ENCODE peak calls at places on chromosomes 12 and 14, in six cellular contexts. G, J, W, O, A and B are unnamed samples. For H3K4me1, the result is how much of the 10 kb centered on the place peaks cover.

GRCh38 chr12:118103231-118103600 is 595 bp downstream of the VSIG10 start:
- DNase-seq in O (no peak), J (peak), G (peak), A (no peak), W (no peak), B (no peak)

GRCh38 chr14:76666746-76667145 is 94.5 kb upstream of the VASH1 start:
- DNase-seq in A (no peak), W (peak), J (no peak), G (no peak), O (no peak), B (peak)

GRCh38 chr14:103427485-103428443 is 42.5 kb downstream of the MARK3 start:
- DNase-seq in A (peak), O (peak), W (no peak), J (peak), G (peak), B (peak)

GRCh38 chr12:6122211-6122610 is 2.3 kb downstream of the VWF start:
- DNase-seq in J (no peak), G (no peak), O (no peak), A (no peak), W (no peak), B (no peak)

GRCh38 chr12:6996040-6996441 is 22.2 kb downstream of the LPCAT3 start:
- DNase-seq in J (no peak), O (peak), G (peak), W (no peak), A (no peak), B (peak)

GRCh38 chr12:120988234-120988633 is 9.9 kb downstream of the HNF1A start:
- DNase-seq in O (no peak), A (no peak), W (no peak), G (no peak), J (no peak), B (no peak)

GRCh38 chr12:85632390-85632789 is 203.8 kb downstream of the RASSF9 start:
- DNase-seq in O (peak), A (no peak), W (no peak), G (peak), J (no peak), B (no peak)

GRCh38 chr14:52185178-52185577 is 82.3 kb upstream of the PTGDR start:
- DNase-seq in G (no peak), J (no peak), W (no peak), A (no peak), O (no peak), B (no peak)

GRCh38 chr14:31207287-31207745 is 277 bp downstream of the HECTD1 start:
- DNase-seq in W (no peak), A (no peak), O (no peak), J (no peak), G (no peak), B (peak)

GRCh38 chr12:104664368-104664767 is 207.6 kb downstream of the CHST11 start:
- DNase-seq in W (no peak), O (no peak), J (no peak), G (no peak), A (no peak), B (no peak)

GRCh38 chr12:119936705-119937323 is 52.2 kb upstream of the BICDL1 start:
- DNase-seq in J (no peak), A (no peak), O (no peak), G (no peak), W (no peak), B (no peak)

GRCh38 chr12:55865327-55865726 is 22.6 kb upstream of the MMP19 start:
- DNase-seq in A (no peak), W (no peak), O (no peak), G (no peak), J (no peak), B (no peak)

GRCh38 chr14:99531221-99532096 is 50.2 kb downstream of the CCNK start:
- DNase-seq in J (no peak), G (peak), W (peak), A (no peak), O (peak), B (no peak)

GRCh38 chr14:100873083-100873482 is 30.4 kb downstream of the RTL1 start:
- DNase-seq in G (no peak), A (no peak), J (no peak), W (no peak), O (no peak), B (no peak)

GRCh38 chr12:27865421-27865820 is 85.4 kb upstream of the MANSC4 start:
- DNase-seq in W (no peak), J (no peak), O (peak), G (peak), A (no peak), B (peak)

GRCh38 chr12:127270193-127270592 is 996.8 kb upstream of the TMEM132C start:
- DNase-seq in O (peak), G (peak), A (no peak), J (no peak), W (no peak), B (no peak)

GRCh38 chr14:58428011-58428807 is 690 bp downstream of the KIAA0586 start:
- DNase-seq in A (no peak), O (peak), G (peak), W (peak), J (no peak), B (peak)

GRCh38 chr14:102279688-102280348 is 25.1 kb downstream of the MOK start:
- DNase-seq in W (no peak), G (peak), O (peak), J (no peak), A (no peak), B (peak)

GRCh38 chr12:57181561-57182155 is 34.2 kb upstream of the LRP1-AS start:
- DNase-seq in O (no peak), J (no peak), G (no peak), A (no peak), W (no peak), B (no peak)

DNA sequence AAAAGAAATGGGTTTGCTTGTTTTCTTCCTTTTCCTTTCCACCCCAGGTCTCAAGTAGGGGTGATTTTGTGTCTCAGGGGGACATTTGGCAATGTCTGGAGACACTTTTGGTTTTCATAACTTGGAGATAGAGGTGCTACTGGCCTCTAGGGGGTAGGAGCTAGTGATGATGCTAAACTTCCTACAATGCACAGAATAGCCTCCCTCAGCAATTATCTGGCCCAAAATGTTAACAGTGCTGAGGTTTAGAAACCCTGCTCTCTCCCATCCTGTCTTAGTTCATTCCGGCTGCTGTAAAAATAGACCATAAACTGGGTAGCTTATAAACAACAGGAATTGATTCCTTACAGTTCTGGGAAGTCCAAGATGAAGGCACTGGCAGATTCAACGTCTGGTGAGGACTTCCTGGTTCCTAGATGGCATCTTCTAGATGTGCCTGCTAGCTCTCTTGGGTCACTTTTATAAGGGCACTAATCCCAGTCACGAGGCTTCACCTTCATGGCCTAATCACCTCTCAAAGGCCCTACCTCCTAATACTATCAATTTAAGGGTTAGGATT is 7.4 kb upstream of the GAS2L3 start:
- DNase-seq in J (no peak), A (no peak), O (no peak), G (no peak), W (no peak), B (no peak)
- H3K14ac ChIP-seq in J (no peak), A (no peak), O (no peak), G (no peak), W (no peak), B (no peak)

GRCh38 chr12:75642226-75642625 is 130.8 kb upstream of the KRR1 start:
- DNase-seq in G (no peak), A (no peak), W (no peak), O (no peak), J (no peak), B (no peak)
- H3K4me1 ChIP-seq in G (under half), A (under half), W (under half), O (under half), J (under half), B (under half)

DNA sequence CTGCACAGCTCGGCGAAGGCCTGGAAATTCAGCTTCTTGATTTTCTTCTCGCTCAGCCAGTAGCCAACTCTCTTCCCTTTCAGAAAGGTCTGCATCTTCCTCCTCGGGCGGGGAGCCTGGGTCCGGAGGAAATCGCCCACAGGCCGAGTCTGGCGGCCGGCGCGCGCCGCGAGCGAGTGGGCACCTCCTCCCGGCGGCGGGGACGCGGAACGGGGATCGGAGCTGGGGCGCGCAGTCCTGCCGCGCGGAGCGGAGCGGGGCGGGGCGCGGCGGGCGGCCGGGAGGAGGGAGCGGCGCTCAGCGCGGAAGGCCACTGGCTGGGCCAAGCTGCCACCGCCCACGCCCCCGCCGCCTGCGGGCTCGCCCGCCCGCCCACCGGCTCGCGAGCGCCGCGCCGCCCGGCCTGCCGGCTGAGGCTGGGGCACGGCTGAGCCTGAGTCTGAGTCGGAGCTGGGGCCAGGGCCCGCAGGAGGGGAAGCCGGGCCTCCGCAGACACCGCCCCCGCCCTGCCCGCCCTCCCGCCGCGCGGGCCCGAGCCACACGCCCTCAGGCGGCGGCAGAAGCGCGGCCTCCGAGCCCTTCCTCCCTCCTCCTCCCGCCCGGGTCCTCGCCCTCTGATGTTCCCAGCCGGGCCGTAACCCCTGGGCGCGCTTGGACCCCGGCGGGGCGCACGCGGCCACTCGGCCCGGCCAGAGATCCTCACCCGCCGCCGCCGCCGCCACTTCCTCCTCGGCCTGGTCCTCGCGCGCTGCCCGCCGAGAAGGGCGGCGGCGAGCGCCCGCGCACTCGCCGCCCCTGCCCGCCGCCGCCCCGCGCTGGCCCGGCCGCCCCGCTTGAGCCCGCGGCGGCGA is 431 bp downstream of the ITPK1 start:
- DNase-seq in W (peak), J (peak), G (peak), O (peak), A (no peak), B (peak)
- H3K18ac ChIP-seq in W (peak), J (no peak), G (no peak), O (peak), A (peak), B (peak)

GRCh38 chr12:2974560-2974971 is 15.4 kb downstream of the TEAD4 start:
- DNase-seq in J (peak), G (peak), A (no peak), W (no peak), O (peak), B (no peak)
- H3K14ac ChIP-seq in J (no peak), G (no peak), A (no peak), W (peak), O (no peak), B (no peak)

DNA sequence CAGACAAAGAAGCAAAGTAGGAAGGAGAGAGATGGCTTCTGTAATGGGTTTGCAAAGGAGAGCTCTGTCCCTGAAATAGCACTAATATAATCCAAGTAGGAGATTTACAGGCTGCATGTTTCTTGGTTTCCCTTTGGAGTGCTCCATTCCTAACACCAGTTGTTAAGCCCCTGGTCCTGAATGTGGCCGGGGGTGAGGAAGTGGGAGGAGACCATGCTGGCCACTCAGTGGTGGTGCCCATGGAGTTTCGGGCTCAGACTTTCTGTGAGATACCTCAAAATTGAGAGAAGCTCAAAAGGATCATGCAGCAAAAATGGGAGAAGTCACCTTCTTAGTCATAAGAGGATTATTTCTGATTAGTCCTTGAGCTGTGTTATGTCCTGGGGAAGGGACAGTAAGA is 88.5 kb downstream of the DAD1 start:
- DNase-seq in G (no peak), J (no peak), A (no peak), W (no peak), O (no peak), B (no peak)
- H3K4me1 ChIP-seq in G (under half), J (under half), A (under half), W (under half), O (under half), B (under half)

GRCh38 chr12:62239571-62239970 is 20.6 kb upstream of the USP15 start:
- DNase-seq in A (no peak), O (no peak), G (no peak), W (no peak), J (no peak), B (no peak)
- H3K18ac ChIP-seq in A (no peak), O (no peak), G (no peak), W (no peak), J (no peak), B (no peak)